ENCODE peak calls at places on chromosome 7, in five cellular contexts. U, C, M, Q and R are unnamed samples.

GRCh38 chr7:101124376-101125056 is 2.4 kb upstream of the SERPINE1 start:
- DNase-seq in M (peak), C (peak), Q (no peak), U (no peak), R (no peak)

GRCh38 chr7:127938588-127938987 is 92.6 kb downstream of the LRRC4 start:
- DNase-seq in M (no peak), C (peak), Q (no peak), U (no peak), R (no peak)

GRCh38 chr7:152307902-152308301 is 127.9 kb downstream of the KMT2C start:
- DNase-seq in Q (no peak), M (no peak), U (no peak), C (no peak), R (no peak)

GRCh38 chr7:157352506-157352905 is 15.7 kb downstream of the DNAJB6 start:
- DNase-seq in Q (no peak), U (no peak), C (no peak), M (no peak), R (no peak)

GRCh38 chr7:157508477-157508881 is 171.7 kb downstream of the DNAJB6 start:
- DNase-seq in Q (no peak), M (no peak), U (no peak), C (no peak), R (no peak)

GRCh38 chr7:130505753-130506152 is 13.9 kb downstream of the MEST start:
- DNase-seq in U (no peak), Q (no peak), M (no peak), C (peak), R (no peak)

GRCh38 chr7:36473454-36474282 is 84.0 kb downstream of the ANLN start:
- DNase-seq in Q (peak), U (peak), C (no peak), M (peak), R (no peak)

GRCh38 chr7:101693498-101694091 is 64.5 kb upstream of the MYL10 start:
- DNase-seq in U (no peak), Q (no peak), C (no peak), M (no peak), R (no peak)

GRCh38 chr7:108461855-108462254 is 5.6 kb upstream of the NRCAM start:
- DNase-seq in M (no peak), Q (no peak), U (no peak), C (no peak), R (no peak)

GRCh38 chr7:12294701-12295100 is 83.6 kb downstream of the TMEM106B start:
- DNase-seq in Q (no peak), U (no peak), C (no peak), M (no peak), R (no peak)

GRCh38 chr7:142865766-142866165 is 10.9 kb downstream of the EPHB6 start:
- DNase-seq in C (no peak), U (no peak), Q (no peak), M (no peak), R (no peak)

GRCh38 chr7:86445285-86445684 is 198.4 kb upstream of the GRM3 start:
- DNase-seq in C (no peak), M (no peak), Q (no peak), U (no peak), R (no peak)